ENCODE peak calls at places on chromosome 13, in five cellular contexts. X is heart right ventricle, E is left ventricle myocardium inferior, U is Panc1, W is GM23338. C is an unnamed sample. For H3K4me1, the result is how much of the 10 kb centered on the place peaks cover.

GRCh38 chr13:113990321-113990837 is 16.5 kb upstream of the C13orf46 start:
- DNase-seq in X (peak), U (no peak), W (no peak), E (no peak), C (peak)

GRCh38 chr13:51999525-51999924 is 11.7 kb downstream of the ATP7B start:
- DNase-seq in U (no peak), E (peak), W (no peak), X (peak), C (peak)

GRCh38 chr13:50415428-50415827 is 400.2 kb downstream of the KCNRG start:
- DNase-seq in E (no peak), W (no peak), X (no peak), U (no peak), C (no peak)

GRCh38 chr13:19981685-19982238 is 23.2 kb downstream of the ZMYM2 start:
- DNase-seq in X (no peak), U (no peak), W (no peak), E (no peak), C (no peak)

GRCh38 chr13:37944476-37945442 is 75.2 kb upstream of the TRPC4 start:
- DNase-seq in U (no peak), X (no peak), E (no peak), W (peak), C (no peak)

GRCh38 chr13:93496985-93497673 is 270.5 kb downstream of the GPC6 start:
- DNase-seq in X (no peak), W (no peak), E (no peak), U (no peak), C (no peak)

GRCh38 chr13:97539651-97540230 is 105.8 kb downstream of the RAP2A start:
- DNase-seq in E (no peak), U (no peak), X (no peak), W (no peak), C (no peak)

GRCh38 chr13:113410472-113411201 is 42.7 kb downstream of the ADPRHL1 start:
- DNase-seq in X (no peak), U (peak), E (no peak), W (no peak), C (no peak)

GRCh38 chr13:76791290-76791664 is 94.9 kb downstream of the KCTD12 start:
- DNase-seq in W (peak), X (no peak), U (no peak), E (peak), C (peak)

GRCh38 chr13:45850020-45850613 is 1.4 kb downstream of the SIAH3 start:
- DNase-seq in W (peak), E (no peak), X (no peak), U (no peak), C (no peak)

GRCh38 chr13:43528992-43529391 is 257.8 kb downstream of the ENOX1 start:
- DNase-seq in X (no peak), E (no peak), W (no peak), U (no peak), C (no peak)

GRCh38 chr13:38394777-38395504 is 45.3 kb downstream of the UFM1 start:
- DNase-seq in X (no peak), U (no peak), E (no peak), W (no peak), C (no peak)

GRCh38 chr13:112034846-112035245 is 32.1 kb upstream of the SOX1 start:
- DNase-seq in W (no peak), X (no peak), U (no peak), E (no peak), C (no peak)

GRCh38 chr13:112522578-112522977 is 65.4 kb downstream of the TUBGCP3 start:
- DNase-seq in W (no peak), X (no peak), U (no peak), E (no peak), C (no peak)

GRCh38 chr13:84121456-84121855 is 239.2 kb upstream of the SLITRK1 start:
- DNase-seq in U (no peak), W (no peak), X (no peak), E (no peak), C (no peak)

GRCh38 chr13:105787518-105788085 is 747.9 kb downstream of the EFNB2 start:
- DNase-seq in X (no peak), W (no peak), U (no peak), E (no peak), C (no peak)

GRCh38 chr13:59743195-59743594 is 420.5 kb downstream of the DIAPH3 start:
- DNase-seq in E (no peak), X (no peak), W (peak), U (no peak), C (no peak)

GRCh38 chr13:48783831-48784230 is 130.1 kb downstream of the CYSLTR2 start:
- DNase-seq in U (no peak), X (no peak), E (no peak), W (no peak), C (no peak)

GRCh38 chr13:79679334-79679733 is 198.4 kb downstream of the NDFIP2 start:
- DNase-seq in X (peak), W (peak), U (peak), E (peak), C (peak)

GRCh38 chr13:75402787-75403186 is 79.2 kb downstream of the TBC1D4 start:
- DNase-seq in E (peak), X (peak), W (no peak), U (no peak), C (peak)

GRCh38 chr13:79398915-79399314 is 7.1 kb downstream of the RBM26 start:
- DNase-seq in X (no peak), U (no peak), E (no peak), W (no peak), C (no peak)

GRCh38 chr13:31699650-31700049 is 39.7 kb upstream of the RXFP2 start:
- DNase-seq in E (no peak), W (peak), X (no peak), U (no peak), C (no peak)

GRCh38 chr13:67048793-67049150 is 181.4 kb downstream of the PCDH9 start:
- DNase-seq in E (no peak), U (no peak), W (no peak), X (no peak), C (no peak)

GRCh38 chr13:113598481-113598880 is 13.9 kb downstream of the TFDP1 start:
- DNase-seq in X (no peak), E (peak), W (no peak), U (no peak), C (no peak)

DNA sequence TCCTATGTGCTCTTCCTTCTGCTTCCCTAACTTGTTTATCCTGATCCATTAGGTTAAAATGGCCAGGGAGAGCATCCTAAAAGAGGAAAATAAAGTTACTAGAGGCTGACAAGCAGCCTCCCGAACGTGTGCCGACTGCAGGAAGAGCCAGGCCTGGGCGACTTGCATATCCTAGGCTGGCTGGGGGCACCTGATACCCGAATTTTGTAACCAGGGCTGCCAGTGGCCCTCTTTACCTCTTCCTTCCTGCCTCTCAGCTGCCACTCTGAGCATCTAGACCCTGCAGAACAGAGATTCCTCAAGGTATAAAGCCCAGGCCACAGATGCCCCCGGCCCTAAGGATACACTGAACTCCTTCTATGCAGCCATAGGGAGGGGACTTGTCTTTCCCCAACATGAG is 48.5 kb upstream of the KATNAL1 start:
- DNase-seq in E (no peak), U (no peak), W (no peak), X (no peak), C (no peak)
- H3K4me1 ChIP-seq in E (under half), U (under half), W (under half), X (under half), C (under half)

DNA sequence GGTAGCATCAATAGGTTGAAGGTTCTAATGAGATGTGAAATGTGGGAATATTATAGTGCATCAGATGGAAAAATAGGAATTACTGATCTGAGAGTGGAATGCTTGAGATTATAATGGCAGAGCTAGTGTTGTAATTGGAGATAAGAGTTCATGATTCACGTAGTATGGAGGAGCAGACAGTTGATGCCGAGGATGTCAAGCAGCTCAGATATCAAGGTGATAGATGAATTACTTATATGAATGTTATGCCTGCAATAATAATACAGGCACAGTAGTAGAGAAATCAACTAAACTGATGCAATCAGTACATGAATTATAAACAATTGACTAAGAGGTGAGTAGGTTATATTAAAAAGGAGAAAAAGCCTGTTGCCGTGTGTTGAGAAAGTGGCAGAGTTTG is 793.2 kb upstream of the GPC6 start:
- DNase-seq in W (no peak), U (no peak), E (no peak), X (no peak), C (no peak)
- H3K4me1 ChIP-seq in W (under half), U (under half), E (under half), X (under half), C (under half)

DNA sequence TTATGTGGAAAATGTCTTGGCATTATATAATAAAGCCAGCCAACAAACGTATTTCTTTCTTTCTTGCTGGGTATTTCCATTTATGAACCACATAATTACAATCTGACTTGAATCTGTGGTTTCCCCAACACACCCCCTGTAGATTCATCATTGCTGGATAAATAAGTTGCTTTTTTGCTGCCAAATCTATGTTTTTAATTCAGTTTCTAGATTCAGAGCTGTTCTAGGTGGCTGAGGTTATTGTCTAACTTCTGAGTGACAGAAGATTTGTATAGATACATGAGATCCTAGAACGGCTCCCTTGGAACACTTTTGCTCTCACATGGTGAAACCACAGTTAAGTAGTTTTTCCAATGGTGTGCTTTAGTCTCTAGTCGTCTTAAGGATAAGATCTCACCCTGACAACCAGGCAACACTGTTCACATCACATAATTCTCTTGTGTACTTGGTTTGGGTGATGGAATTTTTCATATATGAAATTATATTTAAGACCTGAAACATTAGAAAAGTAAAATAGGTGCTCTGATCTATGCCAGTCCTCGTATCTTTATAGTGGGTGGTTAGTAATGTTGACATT is 239.1 kb downstream of the KLF12 start:
- DNase-seq in X (no peak), E (no peak), U (no peak), W (no peak), C (no peak)
- H3K4me1 ChIP-seq in X (under half), E (under half), U (under half), W (under half), C (under half)

GRCh38 chr13:110559986-110560385 is 1.5 kb downstream of the RAB20 start:
- DNase-seq in U (no peak), X (no peak), W (no peak), E (no peak), C (no peak)
- H3K4me1 ChIP-seq in U (under half), X (under half), W (under half), E (under half), C (under half)

DNA sequence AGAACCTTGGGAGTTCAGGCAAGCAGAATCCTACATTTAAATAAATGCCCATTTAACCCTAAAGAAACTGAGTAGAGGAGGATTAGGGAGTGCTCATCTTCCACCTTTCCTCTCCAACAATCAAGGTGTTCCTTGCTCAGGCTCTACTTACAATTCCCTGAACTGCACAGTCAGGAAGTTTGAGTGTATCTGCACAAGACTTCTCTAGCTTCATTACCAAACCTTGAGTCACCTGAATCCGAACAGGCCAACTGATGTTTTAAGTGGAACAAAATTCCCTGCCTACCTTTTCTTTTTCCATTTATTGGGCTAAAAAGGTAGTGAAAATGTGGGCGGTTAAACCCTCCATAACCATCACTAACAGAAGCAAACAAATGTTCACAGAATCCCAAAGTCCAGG is 78.3 kb downstream of the FOXO1 start:
- DNase-seq in U (no peak), W (no peak), X (no peak), E (no peak), C (no peak)
- H3K4me1 ChIP-seq in U (under half), W (half or more), X (half or more), E (half or more), C (half or more)

DNA sequence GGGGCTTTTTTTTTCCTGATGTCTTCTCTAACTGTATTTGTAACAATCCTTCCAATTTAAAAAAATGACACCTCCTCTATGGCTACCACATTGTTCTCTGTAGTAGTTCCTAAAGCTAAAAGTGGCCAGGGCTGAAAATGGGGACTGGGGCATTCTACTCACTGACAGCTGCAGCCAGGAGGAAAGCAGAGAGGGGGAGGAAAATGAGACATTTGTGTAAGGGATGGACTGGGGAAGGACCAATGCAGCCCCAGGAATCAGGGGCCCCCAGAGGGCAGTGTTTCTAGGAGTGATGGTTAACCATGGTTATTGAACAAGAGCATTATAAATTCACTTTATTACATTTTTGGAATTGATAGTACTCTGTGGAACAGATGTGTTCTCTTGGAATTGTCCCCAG is 34.3 kb upstream of the C1QTNF9 start:
- DNase-seq in E (no peak), W (no peak), U (no peak), X (no peak), C (no peak)
- H3K4me1 ChIP-seq in E (half or more), W (under half), U (under half), X (under half), C (under half)